ENCODE peak calls at places on chromosomes 12 and 14, in eight cellular contexts. Y, V, O, T, L, U, F and A are unnamed samples.
A peak's percentile ranks its signal among the peaks of the same experiment; 100 is the strongest.

GRCh38 chr12:52259850-52260249 is 14.6 kb upstream of the KRT86 start:
- DNase-seq in Y (no peak), V (no peak), O (no peak), T (no peak), L (peak; percentile 25), U (no peak), F (no peak), A (no peak)

GRCh38 chr12:41663487-41664258 is 475.6 kb downstream of the PDZRN4 start:
- DNase-seq in Y (no peak), V (no peak), O (peak; percentile 6), T (peak; percentile 50), L (no peak), U (no peak), F (no peak), A (no peak)

GRCh38 chr14:61841145-61841544 is 78.9 kb downstream of the SNAPC1 start:
- DNase-seq in Y (no peak), V (no peak), O (peak; percentile 51), T (peak; percentile 68), L (no peak), U (peak; percentile 30), F (no peak), A (no peak)

GRCh38 chr12:104942075-104942474 is 16.0 kb downstream of the SLC41A2 start:
- DNase-seq in Y (no peak), V (no peak), O (no peak), T (no peak), L (no peak), U (no peak), F (no peak), A (no peak)

GRCh38 chr12:104055686-104056388 is 5.8 kb upstream of the GLT8D2 start:
- DNase-seq in Y (peak; percentile 86), V (no peak), O (peak; percentile 83), T (peak; percentile 79), L (peak; percentile 81), U (no peak), F (peak; percentile 92), A (no peak)

GRCh38 chr14:102321456-102322101 is 2.0 kb downstream of the ZNF839 start:
- DNase-seq in Y (no peak), V (no peak), O (no peak), T (no peak), L (no peak), U (no peak), F (no peak), A (no peak)

GRCh38 chr12:124497039-124497438 is 70.4 kb downstream of the NCOR2 start:
- DNase-seq in Y (no peak), V (no peak), O (peak; percentile 77), T (no peak), L (no peak), U (no peak), F (no peak), A (no peak)

GRCh38 chr14:52068741-52069616 is at the start of gene NID2:
- DNase-seq in Y (peak; percentile 64), V (no peak), O (peak; percentile 98), T (peak; percentile 68), L (peak; percentile 71), U (peak; percentile 92), F (peak; percentile 56), A (peak; percentile 12)

GRCh38 chr12:125467363-125467762 is 402.1 kb downstream of the AACS start:
- DNase-seq in Y (no peak), V (no peak), O (no peak), T (no peak), L (no peak), U (no peak), F (no peak), A (no peak)

GRCh38 chr12:53299454-53300180 is at the start of gene MYG1:
- DNase-seq in Y (peak; percentile 90), V (peak; percentile 43), O (peak; percentile 92), T (peak; percentile 90), L (peak; percentile 94), U (peak; percentile 76), F (peak; percentile 89), A (peak; percentile 88)

GRCh38 chr12:53306826-53307225 is 7.3 kb downstream of the MYG1 start:
- DNase-seq in Y (no peak), V (no peak), O (no peak), T (no peak), L (no peak), U (no peak), F (no peak), A (no peak)

GRCh38 chr12:53299101-53299453 is 418 bp upstream of the MYG1 start:
- DNase-seq in Y (peak; percentile 35), V (no peak), O (peak; percentile 83), T (peak; percentile 72), L (no peak), U (peak; percentile 67), F (no peak), A (no peak)

GRCh38 chr12:53300187-53300586 is 692 bp downstream of the MYG1 start:
- DNase-seq in Y (no peak), V (no peak), O (peak; percentile 57), T (peak; percentile 9), L (no peak), U (peak; percentile 73), F (no peak), A (no peak)

DNA sequence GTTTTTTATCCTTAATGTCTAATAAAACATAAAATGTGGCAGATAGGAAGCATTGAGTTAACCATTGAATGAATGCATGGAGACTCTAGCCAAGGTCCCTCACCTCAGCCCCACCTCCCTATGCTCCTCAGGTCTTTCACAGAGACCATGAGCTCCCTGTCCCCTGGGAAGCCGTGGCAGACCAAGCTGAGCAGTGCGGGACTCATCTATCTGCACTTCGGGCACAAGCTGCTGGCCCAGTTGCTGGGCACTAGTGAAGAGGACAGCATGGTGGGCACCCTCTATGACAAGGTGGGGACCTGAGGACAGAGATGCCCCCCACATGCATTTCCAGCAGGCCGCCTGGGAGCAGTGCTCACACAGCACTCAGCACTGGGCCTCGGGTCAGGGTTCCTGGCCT is 3.4 kb downstream of the MYG1 start:
- DNase-seq in Y (no peak), V (no peak), O (no peak), T (no peak), L (no peak), U (no peak), F (no peak), A (no peak)
- H3K36me3 ChIP-seq in Y (peaks cover 32% of the 10 kb centered on the region), V (peaks cover 13% of the 10 kb centered on the region), O (peaks cover 27% of the 10 kb centered on the region), T (peaks cover 7% of the 10 kb centered on the region), L (peaks cover 61% of the 10 kb centered on the region), U (peaks cover 41% of the 10 kb centered on the region), F (no peaks in the 10 kb centered on the region), A (peaks cover 19% of the 10 kb centered on the region)

GRCh38 chr12:32266756-32267155 is 132.6 kb upstream of the FGD4 start:
- DNase-seq in Y (no peak), V (no peak), O (no peak), T (no peak), L (no peak), U (no peak), F (no peak), A (no peak)

GRCh38 chr12:32261638-32262037 is 137.7 kb upstream of the FGD4 start:
- DNase-seq in Y (no peak), V (no peak), O (peak; percentile 19), T (no peak), L (no peak), U (no peak), F (no peak), A (no peak)

GRCh38 chr12:32265461-32265860 is 133.9 kb upstream of the FGD4 start:
- DNase-seq in Y (no peak), V (no peak), O (no peak), T (no peak), L (no peak), U (no peak), F (no peak), A (no peak)

GRCh38 chr12:32264995-32265394 is 134.4 kb upstream of the FGD4 start:
- DNase-seq in Y (no peak), V (no peak), O (peak; percentile 17), T (peak; percentile 86), L (no peak), U (no peak), F (no peak), A (peak; percentile 48)

GRCh38 chr12:32265920-32266319 is 133.4 kb upstream of the FGD4 start:
- DNase-seq in Y (no peak), V (no peak), O (no peak), T (no peak), L (no peak), U (no peak), F (no peak), A (no peak)
- H3K4me3 ChIP-seq in Y (no peak overlapping the region), V (no peak overlapping the region), O (no peak overlapping the region), T (no peak overlapping the region), L (no peak overlapping the region), U (no peak overlapping the region), F (no peak overlapping the region), A (no peak overlapping the region)

GRCh38 chr12:122306407-122306806 is 40.1 kb upstream of the VPS33A start:
- DNase-seq in Y (no peak), V (no peak), O (no peak), T (no peak), L (no peak), U (no peak), F (no peak), A (no peak)
- TF ChIP-seq CTCF in Y (no peak), V (no peak), O (no peak), T (no peak), L (no peak), U (no peak), F (no peak), A (peak; percentile 38)

GRCh38 chr14:65732112-65732511 is 319.6 kb downstream of the FUT8 start:
- DNase-seq in Y (no peak), V (no peak), O (no peak), T (no peak), L (no peak), U (no peak), F (no peak), A (peak; percentile 23)

GRCh38 chr14:65728604-65729003 is 316.1 kb downstream of the FUT8 start:
- DNase-seq in Y (no peak), V (no peak), O (no peak), T (no peak), L (no peak), U (no peak), F (no peak), A (no peak)

DNA sequence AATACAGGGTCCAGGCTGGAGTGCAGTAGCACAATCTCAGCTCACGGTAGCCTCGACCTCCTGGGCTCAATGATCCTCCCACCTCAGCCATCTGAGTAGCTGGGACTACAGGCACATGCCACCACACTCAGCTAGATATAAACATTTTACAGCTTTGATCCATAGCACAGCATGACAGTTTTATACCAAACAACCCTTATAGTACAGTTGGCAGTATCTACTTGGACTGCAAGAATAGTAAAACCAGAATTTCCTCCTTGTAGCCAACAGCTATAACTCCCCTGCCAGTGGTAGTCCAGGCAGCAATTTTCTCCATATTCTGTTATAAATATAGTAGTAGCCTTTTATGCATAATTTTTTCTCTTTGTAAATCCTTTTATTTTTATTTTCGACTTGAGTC is 317.0 kb downstream of the FUT8 start:
- DNase-seq in Y (no peak), V (no peak), O (no peak), T (no peak), L (no peak), U (no peak), F (no peak), A (no peak)
- H3K36me3 ChIP-seq in Y (peaks cover 7% of the 10 kb centered on the region), V (no peaks in the 10 kb centered on the region), O (peaks cover 3% of the 10 kb centered on the region), T (no peaks in the 10 kb centered on the region), L (peaks cover 19% of the 10 kb centered on the region), U (no peaks in the 10 kb centered on the region), F (no peaks in the 10 kb centered on the region), A (peaks cover 5% of the 10 kb centered on the region)